ENCODE peak calls at places on chromosomes 11 and 22, in five cellular contexts. U is adrenal gland, N is lower leg skin, P is endodermal cell, H is progenitor cell of endocrine pancreas. B is an unnamed sample.

GRCh38 chr11:71255323-71255722 is 2.9 kb upstream of the SHANK2 start:
- DNase-seq in U (no peak), H (no peak), N (no peak), P (no peak), B (no peak)

GRCh38 chr11:27458182-27458581 is 14.4 kb downstream of the LGR4 start:
- DNase-seq in U (no peak), N (no peak), P (no peak), H (no peak), B (no peak)

GRCh38 chr22:31881867-31882266 is 62.5 kb upstream of the YWHAH start:
- DNase-seq in P (no peak), U (no peak), N (no peak), H (no peak), B (no peak)

GRCh38 chr22:25143161-25144076 is 56.2 kb upstream of the CRYBB3 start:
- DNase-seq in H (no peak), N (no peak), U (no peak), P (no peak), B (no peak)

GRCh38 chr22:39662677-39663034 is 92.1 kb downstream of the CACNA1I start:
- DNase-seq in U (no peak), N (no peak), P (no peak), H (no peak), B (no peak)

GRCh38 chr11:120657306-120658070 is 145.9 kb downstream of the GRIK4 start:
- DNase-seq in P (no peak), U (no peak), H (no peak), N (no peak), B (no peak)

GRCh38 chr11:36777302-36777701 is 179.3 kb upstream of the RAG2 start:
- DNase-seq in H (no peak), P (no peak), U (no peak), N (no peak), B (no peak)

GRCh38 chr11:44872556-44872955 is 78.1 kb downstream of the TP53I11 start:
- DNase-seq in U (no peak), H (no peak), P (no peak), N (no peak), B (no peak)

GRCh38 chr11:118313242-118313641 is 8.7 kb downstream of the CD3E start:
- DNase-seq in P (no peak), N (no peak), U (no peak), H (no peak), B (no peak)

GRCh38 chr22:32413715-32414114 is 1.7 kb upstream of the RTCB start:
- DNase-seq in N (no peak), U (no peak), P (no peak), H (no peak), B (no peak)

GRCh38 chr11:4072668-4073285 is 21.8 kb upstream of the RRM1 start:
- DNase-seq in P (peak), U (peak), N (peak), H (peak), B (no peak)

GRCh38 chr22:22886546-22886945 is 1.1 kb upstream of the IGLL5 start:
- DNase-seq in N (no peak), U (no peak), H (no peak), P (peak), B (no peak)

GRCh38 chr22:22882033-22882717 is 5.4 kb upstream of the IGLL5 start:
- DNase-seq in H (no peak), U (no peak), P (peak), N (no peak), B (no peak)

GRCh38 chr22:22884888-22885840 is 2.5 kb upstream of the IGLL5 start:
- DNase-seq in N (no peak), P (peak), U (no peak), H (no peak), B (peak)

GRCh38 chr22:22883090-22883727 is 4.4 kb upstream of the IGLL5 start:
- DNase-seq in N (no peak), U (no peak), H (no peak), P (peak), B (no peak)

DNA sequence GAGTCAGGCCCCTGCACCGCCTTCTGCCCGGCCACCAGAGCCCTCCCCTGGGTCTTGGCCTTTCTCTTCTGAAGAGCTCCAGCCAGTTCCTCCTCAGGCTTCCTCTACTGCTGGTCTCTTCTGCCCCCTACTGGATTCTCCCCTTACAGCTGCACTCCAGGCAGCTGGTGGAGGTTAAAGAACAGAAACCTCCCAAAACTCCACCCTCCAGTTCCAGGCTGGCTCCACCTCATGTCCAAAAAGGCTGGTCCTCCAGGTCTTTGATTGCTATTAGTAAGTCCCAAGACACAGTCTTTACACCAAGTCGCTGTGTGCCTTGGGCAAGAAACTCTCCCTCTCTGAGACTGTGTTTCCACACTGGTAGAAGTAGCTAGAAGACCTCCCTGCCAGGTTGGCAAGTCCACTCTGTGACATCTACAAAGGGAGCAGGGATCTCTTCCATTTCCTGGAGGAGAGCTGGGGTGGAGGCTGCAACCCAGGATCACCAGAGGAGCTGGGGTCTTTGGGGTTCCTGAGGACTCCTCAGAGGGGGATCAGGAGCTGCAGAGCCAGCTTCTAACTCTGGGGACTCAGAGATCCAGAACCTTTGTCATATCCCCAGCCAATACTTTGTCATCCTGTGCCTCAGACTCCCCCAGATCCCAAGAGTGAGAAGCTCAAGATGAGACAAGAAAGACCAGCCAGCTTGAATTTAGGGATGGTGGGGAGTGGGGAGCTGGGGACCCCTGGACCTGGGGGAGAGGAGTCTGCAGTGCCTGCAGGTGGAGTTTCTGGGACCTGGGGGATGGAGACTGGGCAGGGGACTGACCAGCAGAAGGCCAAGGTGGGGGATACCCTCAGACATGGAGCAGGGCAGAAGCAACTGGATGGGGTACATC is 3.4 kb upstream of the IGLL5 start:
- DNase-seq in H (peak), U (peak), P (peak), N (peak), B (no peak)
- TF ChIP-seq CTCF in H (peak), U (peak), P (peak), N (no peak), B (peak)

GRCh38 chr11:132077416-132077815 is 707.0 kb downstream of the NTM start:
- DNase-seq in H (no peak), P (no peak), U (no peak), N (no peak), B (no peak)

GRCh38 chr11:132072880-132073213 is 702.4 kb downstream of the NTM start:
- DNase-seq in N (no peak), P (no peak), U (no peak), H (no peak), B (no peak)

GRCh38 chr11:132078230-132078629 is 707.8 kb downstream of the NTM start:
- DNase-seq in N (no peak), H (no peak), P (no peak), U (no peak), B (no peak)

GRCh38 chr11:132073787-132074186 is 703.4 kb downstream of the NTM start:
- DNase-seq in U (no peak), H (no peak), N (no peak), P (no peak), B (no peak)

DNA sequence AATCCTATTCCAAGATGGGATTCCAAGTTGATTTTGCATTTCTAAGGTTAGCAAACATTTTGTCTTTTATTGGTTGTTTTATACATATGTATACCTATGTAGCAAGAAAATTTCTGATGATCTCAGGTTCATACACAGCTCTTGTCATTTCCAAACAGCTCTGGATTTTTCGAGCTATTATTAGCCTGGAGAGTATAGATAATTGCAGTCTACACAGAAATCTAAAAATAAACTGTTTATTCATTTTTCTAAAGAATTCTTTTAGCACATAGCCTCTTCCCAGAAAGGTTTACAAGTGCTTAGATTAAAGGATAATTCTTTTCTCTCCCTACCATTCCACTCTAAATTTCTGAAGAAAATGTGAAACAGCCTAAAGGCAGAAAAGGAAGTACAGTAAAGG is 705.0 kb downstream of the NTM start:
- DNase-seq in N (no peak), P (no peak), H (no peak), U (no peak), B (no peak)
- TF ChIP-seq CTCF in N (no peak), P (no peak), H (no peak), U (no peak), B (no peak)

GRCh38 chr11:15590131-15590530 is 475.4 kb downstream of the INSC start:
- DNase-seq in P (no peak), U (no peak), N (no peak), H (no peak), B (no peak)

GRCh38 chr11:15585587-15586331 is 471.0 kb downstream of the INSC start:
- DNase-seq in U (no peak), N (no peak), H (no peak), P (no peak), B (no peak)

GRCh38 chr11:15591112-15591537 is 476.4 kb downstream of the INSC start:
- DNase-seq in N (no peak), P (no peak), H (no peak), U (peak), B (no peak)

GRCh38 chr11:15587059-15587458 is 472.3 kb downstream of the INSC start:
- DNase-seq in U (no peak), N (no peak), H (no peak), P (no peak), B (no peak)

GRCh38 chr11:15589070-15589626 is 474.4 kb downstream of the INSC start:
- DNase-seq in P (no peak), U (no peak), N (no peak), H (no peak), B (no peak)
- TF ChIP-seq CTCF in P (no peak), U (no peak), N (no peak), H (no peak), B (no peak)

GRCh38 chr22:41518048-41518347 is 26.3 kb downstream of the POLR3H start:
- DNase-seq in H (no peak), P (no peak), N (no peak), U (no peak), B (no peak)
- TF ChIP-seq CTCF in H (no peak), P (peak), N (no peak), U (no peak), B (no peak)

GRCh38 chr22:47515384-47516125 is 753.1 kb downstream of the TBC1D22A start:
- DNase-seq in P (no peak), N (no peak), U (no peak), H (no peak), B (no peak)
- TF ChIP-seq CTCF in P (no peak), N (no peak), U (no peak), H (no peak), B (no peak)

B was measured in activated B cell treated with CpG ODN at 0.5 μM for 24 hours.